ENCODE peak calls at places on chromosomes 11 and 22, in seven cellular contexts. C, M, Q, R, B, O and N are unnamed samples.

GRCh38 chr22:36344106-36344827 is 43.5 kb downstream of the MYH9 start:
- DNase-seq in M (no peak), R (no peak), B (no peak), C (no peak), O (no peak), Q (no peak), N (no peak)

GRCh38 chr11:4480577-4481539 is 1.6 kb upstream of the OR52K1 start:
- DNase-seq in M (no peak), O (no peak), B (peak; percentile 63), C (no peak), R (no peak), Q (no peak), N (no peak)

GRCh38 chr11:2213890-2214526 is 42.4 kb upstream of the TH start:
- DNase-seq in C (no peak), M (no peak), B (peak; percentile 42), Q (no peak), R (no peak), O (no peak), N (no peak)

GRCh38 chr11:10858505-10859360 is 880 bp upstream of the ZBED5 start:
- DNase-seq in Q (no peak), R (peak; percentile 29), B (peak; percentile 66), O (no peak), M (no peak), C (peak; percentile 54), N (peak; percentile 33)

GRCh38 chr11:69131644-69132300 is 24.0 kb upstream of the SMIM38 start:
- DNase-seq in Q (peak; percentile 68), M (peak; percentile 95), R (no peak), O (no peak), C (peak; percentile 87), B (peak; percentile 95), N (peak; percentile 88)

GRCh38 chr11:10041803-10042202 is 252.2 kb downstream of the SBF2 start:
- DNase-seq in O (no peak), B (no peak), M (no peak), R (no peak), C (no peak), Q (no peak), N (no peak)

GRCh38 chr11:46513934-46514342 is 79.9 kb downstream of the AMBRA1 start:
- DNase-seq in Q (peak; percentile 26), M (no peak), C (peak; percentile 73), B (no peak), R (no peak), O (no peak), N (no peak)

GRCh38 chr11:72278911-72279310 is 34.9 kb upstream of the PHOX2A start:
- DNase-seq in R (no peak), C (no peak), Q (peak; percentile 27), O (no peak), B (no peak), M (no peak), N (peak; percentile 46)

GRCh38 chr11:76251576-76251975 is 45.3 kb upstream of the WNT11 start:
- DNase-seq in R (no peak), O (no peak), M (no peak), B (no peak), Q (no peak), C (no peak), N (no peak)

GRCh38 chr11:10866893-10867331 is 9.1 kb upstream of the ZBED5 start:
- DNase-seq in C (no peak), M (no peak), Q (peak; percentile 69), R (no peak), B (no peak), O (no peak), N (no peak)

GRCh38 chr11:41110527-41110926 is 348.9 kb downstream of the LRRC4C start:
- DNase-seq in C (no peak), R (no peak), Q (no peak), M (no peak), B (no peak), O (no peak), N (no peak)

GRCh38 chr22:25829237-25829636 is 87.2 kb downstream of the MYO18B start:
- DNase-seq in O (no peak), B (no peak), C (no peak), R (no peak), M (no peak), Q (no peak), N (no peak)

GRCh38 chr22:43342347-43343261 is 568 bp downstream of the SCUBE1 start:
- DNase-seq in B (no peak), C (no peak), M (no peak), R (no peak), O (no peak), Q (no peak), N (no peak)

GRCh38 chr11:99316761-99317475 is 296.2 kb downstream of the CNTN5 start:
- DNase-seq in R (no peak), O (no peak), M (no peak), Q (no peak), C (no peak), B (no peak), N (no peak)

GRCh38 chr11:102229510-102230119 is 87.7 kb upstream of the BIRC3 start:
- DNase-seq in M (no peak), B (no peak), R (no peak), Q (no peak), C (no peak), O (no peak), N (no peak)

GRCh38 chr11:35605691-35606090 is 12.6 kb upstream of the FJX1 start:
- DNase-seq in Q (no peak), M (no peak), C (no peak), B (no peak), R (no peak), O (no peak), N (no peak)

GRCh38 chr11:35600439-35600838 is 17.8 kb upstream of the FJX1 start:
- DNase-seq in C (no peak), Q (no peak), M (no peak), O (no peak), R (no peak), B (no peak), N (no peak)

GRCh38 chr11:35602160-35602793 is 16.0 kb upstream of the FJX1 start:
- DNase-seq in R (no peak), Q (no peak), C (no peak), O (no peak), B (no peak), M (no peak), N (no peak)

GRCh38 chr11:35598254-35599125 is 19.8 kb upstream of the FJX1 start:
- DNase-seq in Q (no peak), O (no peak), M (no peak), B (no peak), C (no peak), R (no peak), N (no peak)

GRCh38 chr11:35602979-35603378 is 15.3 kb upstream of the FJX1 start:
- DNase-seq in B (no peak), M (no peak), O (no peak), C (no peak), Q (no peak), R (no peak), N (no peak)
- H3K36me3 ChIP-seq in B (no peaks in the 10 kb centered on the region), M (no peaks in the 10 kb centered on the region), O (no peaks in the 10 kb centered on the region), C (no peaks in the 10 kb centered on the region), Q (no peaks in the 10 kb centered on the region), R (no peaks in the 10 kb centered on the region), N (no peaks in the 10 kb centered on the region)

GRCh38 chr11:36271794-36272409 is 17.3 kb downstream of the COMMD9 start:
- DNase-seq in C (no peak), Q (peak; percentile 40), M (no peak), R (no peak), O (no peak), B (no peak), N (no peak)
- H3K36me3 ChIP-seq in C (peaks cover 10% of the 10 kb centered on the region), Q (peaks cover 37% of the 10 kb centered on the region), M (no peaks in the 10 kb centered on the region), R (peaks cover 12% of the 10 kb centered on the region), O (peaks cover 41% of the 10 kb centered on the region), B (peaks cover 7% of the 10 kb centered on the region), N (no peaks in the 10 kb centered on the region)

GRCh38 chr11:83543918-83544491 is 257.8 kb upstream of the CCDC90B start:
- DNase-seq in C (no peak), Q (no peak), R (no peak), O (no peak), M (no peak), B (no peak), N (no peak)

GRCh38 chr11:83540112-83540675 is 254.0 kb upstream of the CCDC90B start:
- DNase-seq in M (no peak), C (no peak), R (no peak), O (no peak), Q (peak; percentile 71), B (no peak), N (no peak)

GRCh38 chr11:83537131-83537610 is 251.0 kb upstream of the CCDC90B start:
- DNase-seq in B (no peak), O (no peak), M (no peak), C (no peak), Q (no peak), R (no peak), N (no peak)

GRCh38 chr11:83538286-83538685 is 252.1 kb upstream of the CCDC90B start:
- DNase-seq in R (no peak), C (no peak), Q (no peak), O (no peak), B (no peak), M (no peak), N (no peak)
- H3K36me3 ChIP-seq in R (no peaks in the 10 kb centered on the region), C (no peaks in the 10 kb centered on the region), Q (no peaks in the 10 kb centered on the region), O (no peaks in the 10 kb centered on the region), B (no peaks in the 10 kb centered on the region), M (no peaks in the 10 kb centered on the region), N (no peaks in the 10 kb centered on the region)

GRCh38 chr22:38299001-38299651 is 18.1 kb downstream of the CSNK1E start:
- DNase-seq in Q (no peak), B (no peak), C (no peak), M (no peak), R (no peak), O (no peak), N (peak; percentile 91)
- H3K36me3 ChIP-seq in Q (peaks cover 100% of the 10 kb centered on the region), B (peaks cover 100% of the 10 kb centered on the region), C (peaks cover 14% of the 10 kb centered on the region), M (peaks cover 91% of the 10 kb centered on the region), R (peaks cover 37% of the 10 kb centered on the region), O (peaks cover 52% of the 10 kb centered on the region), N (peaks cover 74% of the 10 kb centered on the region)

GRCh38 chr11:108963118-108963517 is 298.2 kb downstream of the DDX10 start:
- DNase-seq in O (no peak), R (no peak), Q (no peak), M (no peak), C (no peak), B (no peak), N (peak; percentile 32)

GRCh38 chr11:108967571-108967970 is 302.7 kb downstream of the DDX10 start:
- DNase-seq in C (no peak), Q (peak; percentile 49), R (no peak), O (no peak), M (no peak), B (no peak), N (peak; percentile 28)

GRCh38 chr11:108966206-108966605 is 301.3 kb downstream of the DDX10 start:
- DNase-seq in M (no peak), O (no peak), B (no peak), C (no peak), Q (no peak), R (no peak), N (peak; percentile 2)

GRCh38 chr11:108966978-108967377 is 302.1 kb downstream of the DDX10 start:
- DNase-seq in M (no peak), O (no peak), Q (no peak), C (no peak), B (no peak), R (no peak), N (peak; percentile 18)

DNA sequence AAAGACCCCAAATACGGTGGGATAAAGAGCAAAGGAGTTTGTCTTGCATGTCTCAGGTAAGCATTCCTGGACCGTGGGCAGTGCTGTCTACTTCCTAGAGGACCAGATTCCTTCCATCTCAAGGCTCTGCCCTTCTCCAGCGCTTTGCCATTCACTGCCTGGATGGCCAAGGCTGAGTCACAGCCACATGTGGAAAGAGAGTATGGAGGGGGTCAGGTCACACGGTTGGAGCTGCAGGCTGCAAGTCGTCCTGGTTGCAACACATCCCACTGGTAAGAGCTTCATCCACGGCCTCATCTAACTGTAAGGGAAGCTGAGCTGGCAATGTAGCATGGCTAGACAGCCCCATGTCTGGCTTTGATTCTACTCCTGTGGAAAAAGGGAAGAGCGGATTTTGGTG is 300.7 kb downstream of the DDX10 start:
- DNase-seq in Q (peak; percentile 96), C (no peak), O (no peak), B (no peak), M (no peak), R (no peak), N (no peak)
- H3K36me3 ChIP-seq in Q (no peaks in the 10 kb centered on the region), C (no peaks in the 10 kb centered on the region), O (no peaks in the 10 kb centered on the region), B (no peaks in the 10 kb centered on the region), M (no peaks in the 10 kb centered on the region), R (no peaks in the 10 kb centered on the region), N (no peaks in the 10 kb centered on the region)